ENCODE peak calls at places on chromosomes 16 and 17, in eight cellular contexts. One of them, this sample, is unnamed.
A peak's percentile ranks its signal among the peaks of the same experiment; 100 is the strongest.

GRCh38 chr16:86594712-86595111 is 16.4 kb downstream of the FOXL1 start:
- DNase-seq in A549: no peak
- DNase-seq in astrocyte of the spinal cord: peak; percentile 73
- DNase-seq in AG04449: no peak
- DNase-seq in brain microvascular endothelial cell: no peak
- DNase-seq in PC-9: no peak
- DNase-seq in neural progenitor cell: no peak
- DNase-seq in MM.1S: no peak
- DNase-seq in this sample: no peak

GRCh38 chr17:47316316-47316715 is 7.4 kb upstream of the EFCAB13 start:
- DNase-seq in brain microvascular endothelial cell: no peak
- DNase-seq in MM.1S: no peak
- DNase-seq in A549: no peak
- DNase-seq in PC-9: no peak
- DNase-seq in AG04449: no peak
- DNase-seq in neural progenitor cell: no peak
- DNase-seq in astrocyte of the spinal cord: peak; percentile 49
- DNase-seq in this sample: peak; percentile 70

GRCh38 chr17:9646556-9646905 is 1.2 kb downstream of the USP43 start:
- DNase-seq in brain microvascular endothelial cell: no peak
- DNase-seq in A549: no peak
- DNase-seq in MM.1S: no peak
- DNase-seq in neural progenitor cell: peak; percentile 52
- DNase-seq in astrocyte of the spinal cord: peak; percentile 14
- DNase-seq in PC-9: no peak
- DNase-seq in AG04449: no peak
- DNase-seq in this sample: no peak

GRCh38 chr16:68257906-68258800 is 6.2 kb upstream of the SLC7A6 start:
- DNase-seq in astrocyte of the spinal cord: peak; percentile 46
- DNase-seq in PC-9: peak; percentile 80
- DNase-seq in neural progenitor cell: no peak
- DNase-seq in brain microvascular endothelial cell: peak; percentile 18
- DNase-seq in MM.1S: peak; percentile 62
- DNase-seq in A549: peak; percentile 65
- DNase-seq in AG04449: peak; percentile 31
- DNase-seq in this sample: peak; percentile 86

GRCh38 chr16:89047331-89048086 is 46.1 kb upstream of the ACSF3 start:
- DNase-seq in AG04449: no peak
- DNase-seq in neural progenitor cell: no peak
- DNase-seq in brain microvascular endothelial cell: no peak
- DNase-seq in PC-9: no peak
- DNase-seq in MM.1S: no peak
- DNase-seq in astrocyte of the spinal cord: no peak
- DNase-seq in A549: no peak
- DNase-seq in this sample: no peak

GRCh38 chr17:6096201-6097004 is 26.2 kb downstream of the WSCD1 start:
- DNase-seq in MM.1S: no peak
- DNase-seq in neural progenitor cell: no peak
- DNase-seq in PC-9: no peak
- DNase-seq in brain microvascular endothelial cell: no peak
- DNase-seq in astrocyte of the spinal cord: no peak
- DNase-seq in A549: no peak
- DNase-seq in AG04449: no peak
- DNase-seq in this sample: no peak

GRCh38 chr17:37094391-37094790 is 145.6 kb downstream of the AATF start:
- DNase-seq in A549: no peak
- DNase-seq in brain microvascular endothelial cell: no peak
- DNase-seq in neural progenitor cell: no peak
- DNase-seq in MM.1S: no peak
- DNase-seq in PC-9: no peak
- DNase-seq in astrocyte of the spinal cord: no peak
- DNase-seq in AG04449: no peak
- DNase-seq in this sample: no peak

GRCh38 chr16:52964290-52964689 is 88.4 kb downstream of the CHD9NB start:
- DNase-seq in brain microvascular endothelial cell: peak; percentile 1
- DNase-seq in neural progenitor cell: peak; percentile 89
- DNase-seq in PC-9: no peak
- DNase-seq in astrocyte of the spinal cord: no peak
- DNase-seq in A549: no peak
- DNase-seq in MM.1S: no peak
- DNase-seq in AG04449: no peak
- DNase-seq in this sample: peak; percentile 2

GRCh38 chr17:72913315-72913714 is 179.2 kb downstream of the SLC39A11 start:
- DNase-seq in AG04449: no peak
- DNase-seq in MM.1S: no peak
- DNase-seq in brain microvascular endothelial cell: no peak
- DNase-seq in astrocyte of the spinal cord: no peak
- DNase-seq in A549: no peak
- DNase-seq in neural progenitor cell: no peak
- DNase-seq in PC-9: no peak
- DNase-seq in this sample: no peak

GRCh38 chr16:89341274-89341673 is 123.8 kb downstream of the ZNF778 start:
- DNase-seq in A549: no peak
- DNase-seq in brain microvascular endothelial cell: no peak
- DNase-seq in neural progenitor cell: no peak
- DNase-seq in AG04449: no peak
- DNase-seq in astrocyte of the spinal cord: no peak
- DNase-seq in MM.1S: no peak
- DNase-seq in PC-9: no peak
- DNase-seq in this sample: no peak

GRCh38 chr17:57875109-57876022 is 25.5 kb upstream of the MRPS23 start:
- DNase-seq in A549: peak; percentile 96
- DNase-seq in MM.1S: peak; percentile 88
- DNase-seq in neural progenitor cell: peak; percentile 80
- DNase-seq in AG04449: peak; percentile 94
- DNase-seq in brain microvascular endothelial cell: peak; percentile 95
- DNase-seq in astrocyte of the spinal cord: peak; percentile 98
- DNase-seq in PC-9: peak; percentile 88
- DNase-seq in this sample: peak; percentile 99

GRCh38 chr16:27221576-27222498 is 18.5 kb downstream of the KDM8 start:
- DNase-seq in brain microvascular endothelial cell: no peak
- DNase-seq in PC-9: no peak
- DNase-seq in MM.1S: no peak
- DNase-seq in neural progenitor cell: no peak
- DNase-seq in A549: no peak
- DNase-seq in AG04449: no peak
- DNase-seq in astrocyte of the spinal cord: no peak
- DNase-seq in this sample: peak; percentile 92

GRCh38 chr17:50916026-50916707 is 50.0 kb upstream of the TOB1 start:
- DNase-seq in AG04449: no peak
- DNase-seq in astrocyte of the spinal cord: no peak
- DNase-seq in brain microvascular endothelial cell: no peak
- DNase-seq in PC-9: no peak
- DNase-seq in MM.1S: no peak
- DNase-seq in neural progenitor cell: no peak
- DNase-seq in A549: no peak
- DNase-seq in this sample: peak; percentile 12

GRCh38 chr17:65618516-65618915 is 57.1 kb upstream of the AXIN2 start:
- DNase-seq in A549: no peak
- DNase-seq in brain microvascular endothelial cell: no peak
- DNase-seq in AG04449: no peak
- DNase-seq in astrocyte of the spinal cord: no peak
- DNase-seq in neural progenitor cell: no peak
- DNase-seq in PC-9: no peak
- DNase-seq in MM.1S: no peak
- DNase-seq in this sample: peak; percentile 16

GRCh38 chr17:47811709-47812108 is 9.9 kb downstream of the OSBPL7 start:
- DNase-seq in A549: no peak
- DNase-seq in neural progenitor cell: no peak
- DNase-seq in AG04449: no peak
- DNase-seq in PC-9: no peak
- DNase-seq in MM.1S: no peak
- DNase-seq in brain microvascular endothelial cell: no peak
- DNase-seq in astrocyte of the spinal cord: no peak
- DNase-seq in this sample: no peak

DNA sequence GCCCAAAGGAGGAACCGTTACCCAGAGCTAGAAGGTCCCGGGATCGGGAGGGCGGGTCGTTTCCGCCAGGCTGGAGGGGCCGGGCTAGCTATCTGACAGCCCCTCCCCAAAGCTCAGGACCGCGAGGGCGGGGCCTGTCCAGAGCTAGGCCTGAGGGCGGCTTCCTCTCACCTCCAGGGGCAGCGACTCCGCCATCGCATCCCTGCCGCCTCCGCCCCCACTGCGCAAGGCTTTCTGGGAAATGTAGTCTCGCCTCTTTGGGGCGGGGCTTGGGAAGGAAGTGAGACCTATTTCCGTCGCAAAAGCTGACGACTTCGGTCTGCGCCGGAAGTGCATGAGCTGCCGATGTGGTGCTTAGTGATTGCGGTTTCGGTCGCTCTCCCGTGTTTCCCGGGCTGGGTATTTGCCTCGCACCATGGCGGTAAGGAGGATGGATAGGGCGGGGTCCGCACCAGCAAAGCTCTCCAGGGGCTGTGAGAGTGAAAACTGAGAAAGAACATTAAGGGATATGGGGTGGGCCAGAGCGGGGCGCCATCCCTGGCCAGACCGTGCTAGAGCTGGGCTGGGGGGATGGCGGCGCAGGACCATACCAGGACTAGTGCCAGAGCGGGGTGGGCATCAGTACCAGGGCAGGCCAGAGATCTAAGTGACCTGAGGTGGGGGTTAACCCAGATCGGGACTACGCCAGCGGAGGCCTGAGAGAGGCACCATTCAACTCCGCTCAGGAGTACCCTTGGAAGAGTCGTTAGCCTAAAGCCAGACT is at the start of gene TMEM208:
- DNase-seq in PC-9: peak; percentile 98
- DNase-seq in neural progenitor cell: peak; percentile 100
- DNase-seq in brain microvascular endothelial cell: peak; percentile 98
- DNase-seq in astrocyte of the spinal cord: peak; percentile 98
- DNase-seq in AG04449: peak; percentile 84
- DNase-seq in MM.1S: peak; percentile 99
- DNase-seq in A549: peak; percentile 98
- DNase-seq in this sample: peak; percentile 98
- TF ChIP-seq CTCF in PC-9: no peak
- TF ChIP-seq CTCF in neural progenitor cell: peak; percentile 43
- TF ChIP-seq CTCF in brain microvascular endothelial cell: peak; percentile 32
- TF ChIP-seq CTCF in astrocyte of the spinal cord: peak; percentile 14
- TF ChIP-seq CTCF in AG04449: peak; percentile 38
- TF ChIP-seq CTCF in MM.1S: peak; percentile 21
- TF ChIP-seq CTCF in A549: peak; percentile 36
- TF ChIP-seq CTCF in this sample: peak; percentile 25

GRCh38 chr16:12906271-12906670 is 4.9 kb downstream of the SHISA9 start:
- DNase-seq in A549: no peak
- DNase-seq in PC-9: no peak
- DNase-seq in AG04449: no peak
- DNase-seq in neural progenitor cell: peak; percentile 23
- DNase-seq in astrocyte of the spinal cord: no peak
- DNase-seq in brain microvascular endothelial cell: no peak
- DNase-seq in MM.1S: no peak
- DNase-seq in this sample: no peak

GRCh38 chr16:12901597-12902436 is at the start of gene SHISA9:
- DNase-seq in astrocyte of the spinal cord: no peak
- DNase-seq in A549: no peak
- DNase-seq in MM.1S: no peak
- DNase-seq in neural progenitor cell: peak; percentile 85
- DNase-seq in PC-9: no peak
- DNase-seq in AG04449: no peak
- DNase-seq in brain microvascular endothelial cell: no peak
- DNase-seq in this sample: peak; percentile 16

GRCh38 chr16:12902511-12903324 is 1.3 kb downstream of the SHISA9 start:
- DNase-seq in astrocyte of the spinal cord: no peak
- DNase-seq in brain microvascular endothelial cell: no peak
- DNase-seq in PC-9: peak; percentile 55
- DNase-seq in neural progenitor cell: peak; percentile 78
- DNase-seq in AG04449: no peak
- DNase-seq in A549: no peak
- DNase-seq in MM.1S: no peak
- DNase-seq in this sample: no peak

GRCh38 chr16:12903325-12904040 is 2.1 kb downstream of the SHISA9 start:
- DNase-seq in brain microvascular endothelial cell: no peak
- DNase-seq in A549: no peak
- DNase-seq in AG04449: no peak
- DNase-seq in MM.1S: no peak
- DNase-seq in astrocyte of the spinal cord: no peak
- DNase-seq in neural progenitor cell: peak; percentile 79
- DNase-seq in PC-9: no peak
- DNase-seq in this sample: no peak

DNA sequence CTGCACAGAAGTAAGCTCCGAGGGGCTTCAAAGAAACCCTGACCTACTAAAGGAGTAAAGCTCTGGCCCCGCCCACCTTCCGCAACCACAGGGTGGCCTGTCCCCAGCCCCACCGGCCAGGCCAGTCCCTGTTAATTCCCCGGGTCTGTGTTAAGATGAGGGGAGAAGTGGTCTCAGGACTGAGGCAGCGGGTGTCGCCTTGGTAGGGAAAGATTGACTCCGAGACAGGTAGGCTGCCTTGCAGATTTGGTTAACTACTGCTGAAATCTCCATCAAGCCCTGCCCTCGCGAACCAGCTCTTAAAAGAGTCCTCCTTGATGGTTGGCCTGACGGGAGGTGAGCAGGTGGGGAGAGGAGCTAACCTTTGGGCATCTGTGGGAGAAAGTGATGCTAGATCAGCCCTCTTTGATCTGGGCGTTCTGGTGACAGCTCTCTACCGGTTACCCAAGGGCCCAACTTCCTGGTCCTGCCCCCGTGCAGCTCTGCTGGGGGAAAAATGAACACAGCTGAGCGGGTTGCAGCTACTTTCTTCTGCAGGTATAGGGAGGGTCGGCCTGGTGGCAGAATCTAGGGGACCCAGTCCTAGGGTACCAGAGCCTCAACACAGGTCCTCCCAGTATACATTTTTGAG is 2.8 kb downstream of the SHISA9 start:
- DNase-seq in AG04449: no peak
- DNase-seq in PC-9: no peak
- DNase-seq in neural progenitor cell: peak; percentile 74
- DNase-seq in MM.1S: no peak
- DNase-seq in astrocyte of the spinal cord: no peak
- DNase-seq in A549: no peak
- DNase-seq in brain microvascular endothelial cell: no peak
- DNase-seq in this sample: no peak
- H3K4me3 ChIP-seq in AG04449: no peak overlapping the region
- H3K4me3 ChIP-seq in PC-9: peak overlapping the region; percentile 94
- H3K4me3 ChIP-seq in neural progenitor cell: peak overlapping the region; percentile 87
- H3K4me3 ChIP-seq in MM.1S: no peak overlapping the region
- H3K4me3 ChIP-seq in astrocyte of the spinal cord: no peak overlapping the region
- H3K4me3 ChIP-seq in A549: no peak overlapping the region
- H3K4me3 ChIP-seq in brain microvascular endothelial cell: no peak overlapping the region
- H3K4me3 ChIP-seq in this sample: no peak overlapping the region

DNA sequence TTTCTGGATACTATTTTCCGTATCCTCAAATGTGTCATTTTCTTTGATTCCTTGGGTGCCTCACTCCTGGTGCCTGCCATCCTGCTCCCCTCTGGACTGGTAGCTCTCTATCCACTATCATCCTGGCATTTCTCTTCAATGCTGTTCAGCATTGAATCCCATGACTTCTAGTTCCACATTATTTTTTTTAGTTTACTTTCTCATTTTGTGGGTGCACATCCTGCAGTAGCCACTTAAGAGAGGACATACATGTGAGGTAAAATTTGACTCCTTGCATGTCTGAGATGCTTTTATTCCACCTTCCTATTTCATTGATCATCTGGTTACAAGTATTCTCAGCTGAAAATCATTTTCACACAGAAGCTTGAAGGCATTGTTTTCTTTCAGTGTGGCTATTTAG is 19.1 kb downstream of the ALOX15 start:
- DNase-seq in neural progenitor cell: no peak
- DNase-seq in astrocyte of the spinal cord: no peak
- DNase-seq in brain microvascular endothelial cell: no peak
- DNase-seq in A549: no peak
- DNase-seq in MM.1S: no peak
- DNase-seq in PC-9: no peak
- DNase-seq in AG04449: no peak
- DNase-seq in this sample: no peak
- TF ChIP-seq CTCF in neural progenitor cell: no peak
- TF ChIP-seq CTCF in astrocyte of the spinal cord: no peak
- TF ChIP-seq CTCF in brain microvascular endothelial cell: no peak
- TF ChIP-seq CTCF in A549: no peak
- TF ChIP-seq CTCF in MM.1S: no peak
- TF ChIP-seq CTCF in PC-9: no peak
- TF ChIP-seq CTCF in AG04449: no peak
- TF ChIP-seq CTCF in this sample: no peak

GRCh38 chr17:75152523-75152922 is 1.8 kb downstream of the JPT1 start:
- DNase-seq in PC-9: no peak
- DNase-seq in A549: no peak
- DNase-seq in AG04449: no peak
- DNase-seq in brain microvascular endothelial cell: no peak
- DNase-seq in astrocyte of the spinal cord: no peak
- DNase-seq in MM.1S: no peak
- DNase-seq in neural progenitor cell: no peak
- DNase-seq in this sample: no peak
- H3K4me3 ChIP-seq in PC-9: peak overlapping the region; percentile 81
- H3K4me3 ChIP-seq in A549: peak overlapping the region; percentile 78
- H3K4me3 ChIP-seq in AG04449: peak overlapping the region; percentile 91
- H3K4me3 ChIP-seq in brain microvascular endothelial cell: peak overlapping the region; percentile 95
- H3K4me3 ChIP-seq in astrocyte of the spinal cord: peak overlapping the region; percentile 88
- H3K4me3 ChIP-seq in MM.1S: peak overlapping the region; percentile 82
- H3K4me3 ChIP-seq in neural progenitor cell: peak overlapping the region; percentile 98
- H3K4me3 ChIP-seq in this sample: peak overlapping the region; percentile 85